ENCODE peak calls at places on chromosomes 4 and X, in four cellular contexts. E, C, H and R are unnamed samples.

GRCh38 chrX:55151199-55151598 is 62.4 kb downstream of the PAGE2 start:
- DNase-seq in C (no peak), E (no peak), H (no peak), R (no peak)

GRCh38 chr4:98150092-98150761 is 7.0 kb upstream of the STPG2 start:
- DNase-seq in H (peak; percentile 46), C (no peak), E (no peak), R (no peak)

GRCh38 chrX:139298437-139298836 is 232.1 kb upstream of the F9 start:
- DNase-seq in E (no peak), H (no peak), C (peak; percentile 1), R (no peak)

GRCh38 chrX:11100281-11101035 is 10.7 kb upstream of the HCCS start:
- DNase-seq in H (peak; percentile 73), E (no peak), C (peak; percentile 55), R (peak; percentile 72)

GRCh38 chrX:47683171-47684145 is 24.5 kb upstream of the UXT start:
- DNase-seq in E (no peak), H (no peak), C (no peak), R (no peak)

GRCh38 chrX:153727108-153727931 is 2.7 kb downstream of the ABCD1 start:
- DNase-seq in H (peak; percentile 22), E (peak; percentile 18), C (no peak), R (no peak)

GRCh38 chr4:164136181-164136616 is 617.7 kb upstream of the SMIM31 start:
- DNase-seq in E (no peak), H (peak; percentile 74), C (peak; percentile 61), R (peak; percentile 7)

GRCh38 chrX:24575496-24575895 is 71.7 kb downstream of the PCYT1B start:
- DNase-seq in H (no peak), E (no peak), C (no peak), R (no peak)

GRCh38 chr4:16217300-16218051 is 8.8 kb downstream of the TAPT1 start:
- DNase-seq in C (no peak), E (peak; percentile 37), H (no peak), R (no peak)

GRCh38 chr4:7759635-7760034 is 180.0 kb downstream of the AFAP1 start:
- DNase-seq in C (no peak), E (no peak), H (no peak), R (no peak)
- H3K4me3 ChIP-seq in C (peak overlapping the region; percentile 23), E (no peak overlapping the region), H (no peak overlapping the region), R (no peak overlapping the region)

DNA sequence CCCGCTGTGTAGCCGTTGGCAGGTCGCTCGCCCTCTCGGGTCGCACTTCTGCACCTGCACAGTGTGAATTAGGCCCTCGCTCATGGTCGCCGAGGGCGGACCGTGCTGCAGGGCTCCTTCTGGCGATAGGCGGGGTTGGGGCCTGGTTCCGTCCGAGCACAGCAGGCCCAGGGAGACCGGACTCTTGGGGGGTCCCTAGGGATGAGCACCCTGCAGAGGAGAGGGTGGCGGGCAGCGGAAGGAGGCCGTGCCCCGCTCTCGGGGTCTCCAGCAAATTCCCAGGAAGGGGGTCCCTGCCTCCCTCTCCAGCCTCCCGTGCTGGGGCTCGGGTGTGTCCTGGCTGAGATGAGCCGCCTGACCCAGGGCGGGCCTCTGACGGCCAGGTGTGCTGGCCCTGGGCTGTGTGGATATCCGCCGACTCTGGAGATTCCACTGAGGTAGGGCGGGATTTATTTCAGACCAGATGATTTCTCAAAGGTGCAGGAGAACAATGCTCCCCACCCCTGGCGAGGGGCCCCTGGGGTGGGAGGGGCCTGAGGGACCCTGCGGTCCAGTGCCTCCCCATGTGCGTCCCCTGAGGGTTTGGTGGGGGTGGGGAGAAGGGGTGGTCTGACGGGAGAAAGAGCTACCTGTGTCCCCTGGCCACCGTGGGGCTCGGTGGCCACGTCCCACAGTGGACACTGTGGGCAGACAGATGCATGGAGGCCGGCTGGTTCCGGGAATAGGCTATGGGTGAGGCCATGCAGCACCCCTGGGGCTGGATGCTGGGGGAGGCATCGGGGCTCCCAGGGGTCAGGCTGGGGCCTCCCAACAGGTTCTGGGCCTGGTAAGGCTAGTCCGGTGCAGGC is 867 bp upstream of the FAM53A start:
- DNase-seq in H (no peak), E (no peak), C (no peak), R (no peak)
- H3K4me3 ChIP-seq in H (peak overlapping the region; percentile 24), E (peak overlapping the region; percentile 55), C (no peak overlapping the region), R (peak overlapping the region; percentile 45)

GRCh38 chr4:108906006-108906405 is 143.2 kb upstream of the ETNPPL start:
- DNase-seq in C (no peak), E (no peak), H (no peak), R (no peak)
- H3K4me3 ChIP-seq in C (no peak overlapping the region), E (no peak overlapping the region), H (no peak overlapping the region), R (no peak overlapping the region)

GRCh38 chr4:1569461-1570151 is 114.5 kb downstream of the FAM53A start:
- DNase-seq in H (no peak), C (no peak), E (no peak), R (no peak)
- H3K4me3 ChIP-seq in H (no peak overlapping the region), C (no peak overlapping the region), E (no peak overlapping the region), R (no peak overlapping the region)

GRCh38 chr4:157992948-157993839 is 179.6 kb downstream of the GASK1B start:
- DNase-seq in C (no peak), H (no peak), E (no peak), R (no peak)
- H3K4me3 ChIP-seq in C (no peak overlapping the region), H (no peak overlapping the region), E (no peak overlapping the region), R (no peak overlapping the region)

DNA sequence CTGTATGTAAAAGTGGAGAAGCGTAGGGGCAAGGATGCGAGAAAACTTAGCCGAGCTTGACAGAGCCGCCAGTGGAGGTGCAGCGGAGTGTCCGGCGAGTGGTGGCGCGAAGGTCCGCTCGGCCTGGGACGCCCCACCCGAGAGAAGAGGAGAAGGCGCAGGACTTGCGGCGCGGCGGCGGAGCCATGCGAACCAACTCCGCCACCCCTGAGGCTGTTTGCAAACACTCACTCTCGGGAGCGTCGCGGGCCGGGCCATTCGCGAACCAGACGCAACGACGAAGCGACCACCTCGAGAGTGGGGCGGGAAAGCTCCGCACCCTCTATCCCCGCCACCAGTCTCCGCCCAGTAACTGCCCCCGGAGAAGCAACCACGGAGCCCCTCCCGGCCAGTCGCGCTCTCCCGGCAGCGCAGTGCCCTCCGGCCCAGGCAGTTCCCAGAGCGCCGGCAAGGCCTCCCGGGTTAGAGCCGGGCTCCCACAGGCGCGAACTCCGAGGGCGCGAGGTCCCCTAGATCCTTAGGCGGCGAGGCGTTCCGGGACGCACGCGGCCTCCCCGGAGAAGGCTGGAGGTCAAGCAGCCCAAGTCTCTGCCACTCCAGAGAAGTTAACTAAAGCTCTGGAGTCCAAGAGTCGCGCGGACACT is 2.2 kb upstream of the MAB21L2 start:
- DNase-seq in E (no peak), H (peak; percentile 46), C (no peak), R (peak; percentile 46)
- H3K4me3 ChIP-seq in E (no peak overlapping the region), H (peak overlapping the region; percentile 39), C (no peak overlapping the region), R (peak overlapping the region; percentile 13)

DNA sequence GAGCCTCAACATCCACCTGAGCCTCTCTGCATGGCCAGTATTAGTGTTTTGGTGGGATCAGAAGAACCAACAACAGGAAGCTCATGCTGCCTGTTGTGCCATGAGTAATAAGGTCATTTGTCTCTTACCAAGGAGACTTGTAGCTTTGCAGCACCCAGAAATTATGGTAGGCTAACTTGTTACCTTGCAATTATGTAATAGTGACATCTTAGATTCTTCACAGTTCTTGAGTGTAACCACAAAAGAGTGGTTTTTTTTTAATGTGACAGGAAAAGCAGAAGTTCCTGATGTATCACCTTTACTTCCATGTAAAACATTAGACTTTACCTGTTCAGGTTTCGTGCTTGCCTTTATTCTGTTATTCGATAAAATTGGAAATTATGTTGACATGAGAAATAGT is 263.9 kb upstream of the CXXC4 start:
- DNase-seq in C (no peak), E (no peak), H (no peak), R (no peak)
- H3K4me3 ChIP-seq in C (no peak overlapping the region), E (no peak overlapping the region), H (no peak overlapping the region), R (no peak overlapping the region)

GRCh38 chrX:22314211-22314610 is 41.5 kb downstream of the CBLL2 start:
- DNase-seq in C (no peak), E (no peak), H (no peak), R (no peak)
- H3K4me3 ChIP-seq in C (no peak overlapping the region), E (no peak overlapping the region), H (no peak overlapping the region), R (no peak overlapping the region)

GRCh38 chrX:110914281-110914680 is 118.7 kb upstream of the CHRDL1 start:
- DNase-seq in H (no peak), E (no peak), C (no peak), R (no peak)
- H3K4me3 ChIP-seq in H (no peak overlapping the region), E (no peak overlapping the region), C (no peak overlapping the region), R (no peak overlapping the region)